ENCODE peak calls at places on chromosomes 11 and 22, in six cellular contexts. O is left lung, H is H1, J is HCT116, K is glutamatergic neuron, E is H9. T is an unnamed sample.

GRCh38 chr11:102807921-102808320 is 10.0 kb upstream of the MMP1 start:
- DNase-seq in O (peak; percentile 80), H (peak; percentile 79), J (peak; percentile 75), K (peak; percentile 59), E (peak; percentile 95), T (peak; percentile 13)

GRCh38 chr11:61732705-61733104 is 19.7 kb upstream of the MYRF start:
- DNase-seq in O (no peak), H (no peak), J (no peak), K (no peak), E (no peak), T (no peak)

GRCh38 chr11:19511413-19512183 is 201.0 kb upstream of the NAV2 start:
- DNase-seq in O (no peak), H (no peak), J (no peak), K (no peak), E (no peak), T (no peak)

GRCh38 chr11:87092159-87092558 is 54.4 kb downstream of the TMEM135 start:
- DNase-seq in O (no peak), H (no peak), J (no peak), K (no peak), E (no peak), T (no peak)

GRCh38 chr11:67439321-67440228 is 2.1 kb upstream of the PTPRCAP start:
- DNase-seq in O (peak; percentile 81), H (no peak), J (no peak), K (no peak), E (peak; percentile 63), T (no peak)

GRCh38 chr22:49960967-49961600 is 512 bp downstream of the PIM3 start:
- DNase-seq in O (peak; percentile 89), H (peak; percentile 71), J (no peak), K (peak; percentile 45), E (no peak), T (no peak)

GRCh38 chr11:32034149-32034548 is 56.7 kb upstream of the RCN1 start:
- DNase-seq in O (no peak), H (no peak), J (no peak), K (no peak), E (no peak), T (no peak)

GRCh38 chr11:43693731-43694130 is 13.2 kb downstream of the HSD17B12 start:
- DNase-seq in O (no peak), H (no peak), J (no peak), K (no peak), E (no peak), T (no peak)

GRCh38 chr22:23093090-23093788 is 22.9 kb downstream of the GNAZ start:
- DNase-seq in O (no peak), H (no peak), J (no peak), K (no peak), E (no peak), T (no peak)

GRCh38 chr22:20569059-20570058 is 61.9 kb downstream of the MED15 start:
- DNase-seq in O (peak; percentile 89), H (no peak), J (peak; percentile 78), K (no peak), E (no peak), T (no peak)

GRCh38 chr11:110376711-110377324 is 52.9 kb upstream of the FDX1 start:
- DNase-seq in O (no peak), H (no peak), J (peak; percentile 85), K (peak; percentile 48), E (peak; percentile 44), T (peak; percentile 27)

GRCh38 chr11:18588297-18589252 is at the start of gene UEVLD:
- DNase-seq in O (peak; percentile 95), H (peak; percentile 89), J (peak; percentile 75), K (peak; percentile 89), E (peak; percentile 90), T (peak; percentile 81)

GRCh38 chr22:47367107-47367690 is 604.7 kb downstream of the TBC1D22A start:
- DNase-seq in O (no peak), H (no peak), J (no peak), K (no peak), E (peak; percentile 7), T (no peak)

GRCh38 chr11:61949169-61950034 is 749 bp upstream of the BEST1 start:
- DNase-seq in O (no peak), H (no peak), J (peak; percentile 81), K (peak; percentile 79), E (peak; percentile 81), T (no peak)

GRCh38 chr11:7555067-7555699 is 41.4 kb downstream of the PPFIBP2 start:
- DNase-seq in O (no peak), H (no peak), J (no peak), K (no peak), E (no peak), T (no peak)

GRCh38 chr22:37432708-37433054 is 5.4 kb upstream of the ELFN2 start:
- DNase-seq in O (no peak), H (no peak), J (no peak), K (no peak), E (no peak), T (no peak)

GRCh38 chr11:77823775-77824174 is 2.8 kb downstream of the AAMDC start:
- DNase-seq in O (no peak), H (no peak), J (no peak), K (no peak), E (no peak), T (no peak)

DNA sequence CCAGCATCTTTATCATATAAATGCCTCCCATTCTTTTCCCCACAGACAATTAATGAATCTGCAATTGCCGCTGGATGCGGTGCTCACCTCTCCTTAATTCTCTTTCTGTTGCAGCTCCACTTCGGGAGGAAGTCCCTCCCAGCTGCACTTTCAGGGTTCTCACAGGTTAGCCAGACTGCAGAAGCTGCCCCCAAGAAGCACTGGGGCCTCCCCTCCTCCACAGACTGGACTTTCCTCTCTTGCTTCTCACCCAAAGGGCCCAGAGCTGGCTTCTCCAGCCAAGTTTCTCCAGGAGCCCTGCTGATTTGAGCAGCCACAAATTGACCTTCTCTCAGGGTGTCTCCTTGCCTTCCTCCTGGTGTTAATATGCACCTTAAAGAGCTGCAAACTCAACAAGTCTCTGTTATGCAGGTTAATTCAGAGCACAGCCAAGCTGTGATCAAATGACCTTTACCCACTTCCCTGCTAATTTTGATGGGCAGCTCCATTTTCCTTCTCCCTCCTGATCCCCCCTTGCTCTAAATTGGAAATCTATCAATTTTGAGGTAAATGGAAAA is 298.9 kb downstream of the BUD13 start:
- DNase-seq in O (no peak), H (no peak), J (no peak), K (no peak), E (peak; percentile 50), T (no peak)
- TF ChIP-seq CTCF in O (no peak), H (no peak), J (no peak), K (no peak), E (no peak), T (no peak)

GRCh38 chr22:45548991-45549736 is 46.5 kb downstream of the FBLN1 start:
- DNase-seq in O (no peak), H (no peak), J (peak; percentile 37), K (no peak), E (no peak), T (no peak)
- TF ChIP-seq CTCF in O (no peak), H (peak; percentile 54), J (peak; percentile 54), K (no peak), E (peak; percentile 56), T (peak; percentile 17)

GRCh38 chr22:42693055-42693762 is 27.5 kb downstream of the A4GALT start:
- DNase-seq in O (peak; percentile 65), H (no peak), J (no peak), K (no peak), E (no peak), T (no peak)
- TF ChIP-seq CTCF in O (no peak), H (no peak), J (no peak), K (no peak), E (no peak), T (no peak)

DNA sequence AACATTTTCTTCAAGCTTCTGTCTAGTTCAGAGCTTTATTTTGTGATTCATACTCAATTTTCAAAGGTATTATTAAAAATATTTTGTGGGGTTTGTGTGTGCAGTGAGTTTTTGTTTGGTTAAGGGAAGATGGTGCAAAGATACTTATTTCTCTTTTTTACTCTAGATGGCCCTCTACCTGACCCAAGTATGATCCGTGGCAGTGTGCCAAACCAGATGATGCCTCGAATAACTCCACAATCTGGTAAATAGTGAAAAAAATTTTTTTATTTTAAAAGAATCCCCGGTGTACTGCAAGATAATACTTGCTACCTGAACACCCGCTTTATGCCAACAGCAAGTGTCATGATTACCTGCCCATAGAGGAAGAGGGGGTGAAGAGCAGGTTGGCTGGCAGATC is 54.2 kb downstream of the EP300 start:
- DNase-seq in O (no peak), H (no peak), J (no peak), K (no peak), E (no peak), T (no peak)
- TF ChIP-seq CTCF in O (no peak), H (no peak), J (no peak), K (no peak), E (no peak), T (no peak)

DNA sequence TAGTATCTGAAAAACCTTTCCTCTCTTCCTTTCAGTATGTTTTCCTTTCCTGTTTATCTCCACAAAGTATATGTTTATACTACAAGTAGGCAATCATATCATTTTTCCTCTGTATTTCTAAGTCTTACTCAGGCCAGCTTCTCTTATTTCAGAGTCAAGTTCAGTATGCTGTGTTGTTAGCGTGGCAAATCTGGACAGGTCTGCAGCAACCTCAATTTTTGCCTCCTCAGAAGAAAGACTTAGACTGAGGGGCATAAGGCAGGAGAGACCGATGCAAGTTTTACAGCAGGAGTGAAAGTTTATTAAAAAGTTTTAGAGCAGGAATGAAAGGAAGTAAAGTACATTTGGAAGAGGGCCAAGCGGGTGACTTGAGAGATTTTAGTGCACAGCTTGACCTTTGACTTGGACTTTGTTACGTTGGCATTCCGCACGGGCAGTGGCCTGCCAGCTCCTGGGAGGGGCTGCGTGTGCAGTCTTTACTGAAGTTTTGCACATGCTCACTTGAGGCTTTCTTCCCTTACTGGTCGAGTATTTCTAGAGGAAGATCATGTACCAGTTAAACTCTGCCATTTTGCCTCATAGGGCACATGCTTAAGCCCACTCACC is 343.2 kb downstream of the NTM start:
- DNase-seq in O (no peak), H (no peak), J (no peak), K (no peak), E (no peak), T (no peak)
- TF ChIP-seq CTCF in O (no peak), H (no peak), J (no peak), K (no peak), E (no peak), T (no peak)

GRCh38 chr11:88341852-88342251 is 4.3 kb upstream of the CTSC start:
- DNase-seq in O (no peak), H (peak; percentile 62), J (no peak), K (no peak), E (peak; percentile 74), T (no peak)
- TF ChIP-seq CTCF in O (no peak), H (peak; percentile 79), J (peak; percentile 29), K (no peak), E (peak; percentile 67), T (peak; percentile 34)

T was measured in progenitor cell of endocrine pancreas.